ENCODE peak calls at places on chromosomes 3 and 15, in seven cellular contexts. N, V, M, L, Q, K and O are unnamed samples.

GRCh38 chr15:36742696-36743095 is 163.3 kb downstream of the CDIN1 start:
- DNase-seq in M (no peak), Q (no peak), K (no peak), V (no peak), L (no peak), N (no peak), O (peak)

GRCh38 chr3:196749125-196749524 is 9.5 kb downstream of the PAK2 start:
- DNase-seq in M (no peak), L (no peak), V (no peak), Q (no peak), N (no peak), K (no peak), O (no peak)

GRCh38 chr3:33134026-33134625 is 20.3 kb downstream of the CRTAP start:
- DNase-seq in N (no peak), L (no peak), K (no peak), Q (no peak), M (no peak), V (peak), O (peak)

GRCh38 chr3:164620423-164620822 is 457.9 kb downstream of the SI start:
- DNase-seq in Q (no peak), V (no peak), K (no peak), L (no peak), M (no peak), N (no peak), O (no peak)

GRCh38 chr15:46174122-46174521 is 539.3 kb downstream of the SQOR start:
- DNase-seq in V (no peak), N (no peak), K (no peak), Q (no peak), L (no peak), M (no peak), O (no peak)

GRCh38 chr3:89613241-89613640 is 505.8 kb downstream of the EPHA3 start:
- DNase-seq in N (no peak), V (peak), Q (no peak), K (no peak), L (no peak), M (no peak), O (no peak)

GRCh38 chr3:193869221-193870201 is 266.4 kb upstream of the HES1 start:
- DNase-seq in V (peak), M (peak), Q (no peak), L (peak), K (no peak), N (no peak), O (peak)

GRCh38 chr3:4711680-4711992 is 218.5 kb downstream of the ITPR1 start:
- DNase-seq in L (no peak), N (no peak), K (no peak), Q (no peak), V (no peak), M (no peak), O (no peak)

GRCh38 chr15:74010929-74011540 is 16.5 kb downstream of the PML start:
- DNase-seq in Q (no peak), K (no peak), L (peak), V (peak), N (no peak), M (no peak), O (no peak)